ENCODE peak calls at places on chromosomes 5 and 9, in eight cellular contexts. G is heart right ventricle, M is upper lobe of left lung, N is Peyer's patch, Q is pancreas, I is ovary, B is mammary epithelial cell, W is fibroblast of lung. Y is an unnamed sample.

GRCh38 chr5:138696501-138696900 is 56.7 kb upstream of the CTNNA1 start:
- DNase-seq in G (no peak), M (no peak), N (no peak), Q (no peak), I (no peak), B (peak), W (no peak), Y (no peak)

GRCh38 chr5:51944500-51945125 is 561.4 kb downstream of the ISL1 start:
- DNase-seq in G (no peak), M (no peak), N (no peak), Q (no peak), I (no peak), B (no peak), W (no peak), Y (no peak)

GRCh38 chr5:143499480-143500114 is 96.1 kb upstream of the NR3C1 start:
- DNase-seq in G (no peak), M (no peak), N (no peak), Q (no peak), I (no peak), B (no peak), W (no peak), Y (no peak)

GRCh38 chr5:177131352-177131710 is 2.2 kb upstream of the NSD1 start:
- DNase-seq in G (no peak), M (no peak), N (no peak), Q (no peak), I (no peak), B (no peak), W (no peak), Y (no peak)

GRCh38 chr5:169788168-169788567 is 151.1 kb downstream of the DOCK2 start:
- DNase-seq in G (no peak), M (no peak), N (no peak), Q (no peak), I (no peak), B (peak), W (peak), Y (no peak)

GRCh38 chr5:115196161-115196560 is 26.5 kb upstream of the TRIM36 start:
- DNase-seq in G (no peak), M (no peak), N (no peak), Q (no peak), I (no peak), B (no peak), W (no peak), Y (no peak)

GRCh38 chr9:108272350-108272899 is 583.4 kb downstream of the ACTL7B start:
- DNase-seq in G (peak), M (peak), N (peak), Q (peak), I (peak), B (peak), W (peak), Y (no peak)

GRCh38 chr5:124902097-124902821 is 155.8 kb upstream of the ZNF608 start:
- DNase-seq in G (no peak), M (peak), N (peak), Q (no peak), I (no peak), B (no peak), W (peak), Y (no peak)

GRCh38 chr5:75031366-75031765 is 21.0 kb downstream of the GCNT4 start:
- DNase-seq in G (no peak), M (no peak), N (no peak), Q (no peak), I (no peak), B (no peak), W (peak), Y (no peak)

GRCh38 chr5:180522350-180522749 is 28.2 kb downstream of the CNOT6 start:
- DNase-seq in G (no peak), M (no peak), N (no peak), Q (no peak), I (no peak), B (no peak), W (no peak), Y (no peak)

GRCh38 chr5:135244620-135245021 is 154.4 kb downstream of the MACROH2A1 start:
- DNase-seq in G (no peak), M (no peak), N (peak), Q (peak), I (peak), B (no peak), W (no peak), Y (peak)

GRCh38 chr9:90343360-90343759 is 299.3 kb downstream of the DIRAS2 start:
- DNase-seq in G (no peak), M (no peak), N (no peak), Q (no peak), I (no peak), B (peak), W (peak), Y (no peak)

DNA sequence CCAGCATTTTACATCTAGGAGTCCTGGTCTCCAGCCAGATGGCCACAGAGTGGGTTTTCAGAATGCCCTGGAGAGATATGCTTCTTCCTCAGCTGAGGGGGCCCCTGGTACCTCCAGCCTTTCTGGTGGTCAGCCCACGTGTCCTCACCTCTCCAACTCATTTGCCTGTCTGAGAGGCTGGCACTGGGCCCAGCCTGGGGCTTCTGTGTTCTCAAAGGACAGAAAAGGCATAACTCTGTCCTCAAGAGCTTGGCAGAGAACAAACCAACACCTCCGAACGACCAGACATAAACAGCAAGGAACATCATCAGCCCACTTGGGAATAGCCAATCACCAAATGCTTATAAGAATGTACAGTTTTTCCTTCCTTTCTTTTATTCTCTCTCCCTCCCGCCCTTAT is 17.1 kb downstream of the ENG start:
- DNase-seq in G (no peak), M (no peak), N (no peak), Q (no peak), I (no peak), B (no peak), W (no peak), Y (peak)
- H3K27ac ChIP-seq in G (peak), M (peak), N (peak), Q (no peak), I (peak), B (no peak), W (peak), Y (peak)

GRCh38 chr9:91659529-91660294 is 236.1 kb upstream of the NFIL3 start:
- DNase-seq in G (no peak), M (no peak), N (no peak), Q (no peak), I (peak), B (no peak), W (peak), Y (no peak)
- TF ChIP-seq CTCF in G (peak), M (peak), N (peak), Q (no peak), I (no peak), B (peak), W (peak), Y (no peak)

GRCh38 chr5:149471406-149472183 is 79.6 kb downstream of the CSNK1A1 start:
- DNase-seq in G (no peak), M (no peak), N (peak), Q (no peak), I (no peak), B (peak), W (peak), Y (peak)
- H3K27ac ChIP-seq in G (peak), M (peak), N (no peak), Q (peak), I (no peak), B (no peak), W (peak), Y (peak)

GRCh38 chr5:59506285-59506877 is 387.1 kb downstream of the PDE4D start:
- DNase-seq in G (no peak), M (no peak), N (no peak), Q (no peak), I (no peak), B (no peak), W (peak), Y (no peak)
- TF ChIP-seq CTCF in G (peak), M (peak), N (peak), Q (peak), I (no peak), B (peak), W (peak), Y (no peak)

GRCh38 chr5:79120221-79120620 is 8.6 kb downstream of the BHMT start:
- DNase-seq in G (no peak), M (peak), N (no peak), Q (no peak), I (no peak), B (peak), W (no peak), Y (no peak)

GRCh38 chr5:79122963-79123362 is 11.4 kb downstream of the BHMT start:
- DNase-seq in G (no peak), M (no peak), N (no peak), Q (no peak), I (no peak), B (no peak), W (no peak), Y (no peak)

GRCh38 chr5:79119486-79119885 is 7.9 kb downstream of the BHMT start:
- DNase-seq in G (no peak), M (no peak), N (no peak), Q (no peak), I (no peak), B (no peak), W (no peak), Y (no peak)
- H3K27ac ChIP-seq in G (no peak), M (no peak), N (no peak), Q (no peak), I (no peak), B (no peak), W (no peak), Y (no peak)

GRCh38 chr9:123473226-123473625 is 117.2 kb downstream of the CRB2 start:
- DNase-seq in G (no peak), M (no peak), N (no peak), Q (no peak), I (no peak), B (no peak), W (no peak), Y (no peak)

GRCh38 chr9:123478160-123478559 is 122.2 kb downstream of the CRB2 start:
- DNase-seq in G (no peak), M (no peak), N (peak), Q (no peak), I (no peak), B (no peak), W (no peak), Y (no peak)

GRCh38 chr9:123471843-123472570 is 116.0 kb downstream of the CRB2 start:
- DNase-seq in G (no peak), M (no peak), N (no peak), Q (no peak), I (no peak), B (no peak), W (no peak), Y (no peak)

GRCh38 chr9:123478967-123479602 is 123.1 kb downstream of the CRB2 start:
- DNase-seq in G (peak), M (no peak), N (peak), Q (no peak), I (no peak), B (no peak), W (no peak), Y (no peak)

GRCh38 chr9:123475407-123475806 is 119.4 kb downstream of the CRB2 start:
- DNase-seq in G (no peak), M (no peak), N (no peak), Q (no peak), I (no peak), B (no peak), W (no peak), Y (no peak)
- TF ChIP-seq CTCF in G (no peak), M (no peak), N (no peak), Q (no peak), I (no peak), B (no peak), W (no peak), Y (no peak)